ENCODE peak calls at places on chromosomes 4 and X, in four cellular contexts. One of them, this sample, is unnamed.

GRCh38 chr4:125801373-125801772 is 486.6 kb downstream of the FAT4 start:
- DNase-seq in foreskin fibroblast: peak
- DNase-seq in ELR: no peak
- DNase-seq in GM20000: no peak
- DNase-seq in this sample: no peak

GRCh38 chr4:6217716-6218381 is 17.5 kb upstream of the JAKMIP1 start:
- DNase-seq in foreskin fibroblast: no peak
- DNase-seq in ELR: no peak
- DNase-seq in GM20000: peak
- DNase-seq in this sample: no peak

GRCh38 chr4:52554606-52555355 is 104.3 kb downstream of the USP46 start:
- DNase-seq in foreskin fibroblast: no peak
- DNase-seq in ELR: no peak
- DNase-seq in GM20000: no peak
- DNase-seq in this sample: no peak

GRCh38 chrX:18353931-18354368 is 538 bp downstream of the SCML2 start:
- DNase-seq in foreskin fibroblast: no peak
- DNase-seq in ELR: peak
- DNase-seq in GM20000: no peak
- DNase-seq in this sample: peak

GRCh38 chr4:128721896-128722295 is 87.6 kb upstream of the JADE1 start:
- DNase-seq in foreskin fibroblast: no peak
- DNase-seq in ELR: no peak
- DNase-seq in GM20000: no peak
- DNase-seq in this sample: no peak

GRCh38 chr4:142551513-142552280 is 294.4 kb downstream of the INPP4B start:
- DNase-seq in foreskin fibroblast: no peak
- DNase-seq in ELR: no peak
- DNase-seq in GM20000: no peak
- DNase-seq in this sample: no peak

GRCh38 chrX:45803383-45803921 is 602.8 kb upstream of the DIPK2B start:
- DNase-seq in foreskin fibroblast: peak
- DNase-seq in ELR: peak
- DNase-seq in GM20000: no peak
- DNase-seq in this sample: no peak

GRCh38 chr4:2461246-2461960 is 7.5 kb upstream of the RNF4 start:
- DNase-seq in foreskin fibroblast: no peak
- DNase-seq in ELR: no peak
- DNase-seq in GM20000: no peak
- DNase-seq in this sample: no peak

GRCh38 chr4:55499495-55499894 is 47.2 kb downstream of the CLOCK start:
- DNase-seq in foreskin fibroblast: no peak
- DNase-seq in ELR: no peak
- DNase-seq in GM20000: no peak
- DNase-seq in this sample: no peak

GRCh38 chrX:19343462-19344206 is at the start of gene PDHA1:
- DNase-seq in foreskin fibroblast: peak
- DNase-seq in ELR: peak
- DNase-seq in GM20000: peak
- DNase-seq in this sample: peak

This sample was measured in nephron progenitor cell.